ENCODE peak calls at places on chromosomes 2 and 18, in nine cellular contexts. One of them, this sample, is unnamed.

GRCh38 chr18:3333056-3333720 is 71.3 kb downstream of the MYL12B start:
- DNase-seq in AG08396: no peak
- DNase-seq in nucleus accumbens: no peak
- DNase-seq in immature natural killer cell: no peak
- DNase-seq in stimulated activated naive B cell treated with anti-CD40 and anti-IgM and Interleukin-4, amounts not matched to agents 10 μg/mL and 1 μg/mL and 100 μg/mL, for 72 hours: no peak
- DNase-seq in NCI-H1092 treated with DMSO at 0.1 percent for 48 hours: no peak
- DNase-seq in NCI-H345: no peak
- DNase-seq in Calu3: no peak
- DNase-seq in AG10803: no peak
- DNase-seq in this sample: no peak

GRCh38 chr18:31581498-31582197 is 10.0 kb upstream of the TTR start:
- DNase-seq in AG08396: no peak
- DNase-seq in nucleus accumbens: no peak
- DNase-seq in immature natural killer cell: no peak
- DNase-seq in stimulated activated naive B cell treated with anti-CD40 and anti-IgM and Interleukin-4, amounts not matched to agents 10 μg/mL and 1 μg/mL and 100 μg/mL, for 72 hours: no peak
- DNase-seq in NCI-H1092 treated with DMSO at 0.1 percent for 48 hours: no peak
- DNase-seq in NCI-H345: no peak
- DNase-seq in Calu3: no peak
- DNase-seq in AG10803: peak
- DNase-seq in this sample: peak

GRCh38 chr2:71991397-71991796 is 156.3 kb downstream of the CYP26B1 start:
- DNase-seq in AG08396: no peak
- DNase-seq in nucleus accumbens: no peak
- DNase-seq in immature natural killer cell: no peak
- DNase-seq in stimulated activated naive B cell treated with anti-CD40 and anti-IgM and Interleukin-4, amounts not matched to agents 10 μg/mL and 1 μg/mL and 100 μg/mL, for 72 hours: no peak
- DNase-seq in NCI-H1092 treated with DMSO at 0.1 percent for 48 hours: no peak
- DNase-seq in NCI-H345: no peak
- DNase-seq in Calu3: no peak
- DNase-seq in AG10803: no peak
- DNase-seq in this sample: no peak

GRCh38 chr2:187051350-187051749 is 202.4 kb upstream of the ZSWIM2 start:
- DNase-seq in AG08396: no peak
- DNase-seq in nucleus accumbens: no peak
- DNase-seq in immature natural killer cell: no peak
- DNase-seq in stimulated activated naive B cell treated with anti-CD40 and anti-IgM and Interleukin-4, amounts not matched to agents 10 μg/mL and 1 μg/mL and 100 μg/mL, for 72 hours: no peak
- DNase-seq in NCI-H1092 treated with DMSO at 0.1 percent for 48 hours: no peak
- DNase-seq in NCI-H345: no peak
- DNase-seq in Calu3: no peak
- DNase-seq in AG10803: no peak
- DNase-seq in this sample: no peak

GRCh38 chr2:240713928-240714746 is 22.5 kb downstream of the AQP12A start:
- DNase-seq in AG08396: no peak
- DNase-seq in nucleus accumbens: no peak
- DNase-seq in immature natural killer cell: no peak
- DNase-seq in stimulated activated naive B cell treated with anti-CD40 and anti-IgM and Interleukin-4, amounts not matched to agents 10 μg/mL and 1 μg/mL and 100 μg/mL, for 72 hours: no peak
- DNase-seq in NCI-H1092 treated with DMSO at 0.1 percent for 48 hours: no peak
- DNase-seq in NCI-H345: peak
- DNase-seq in Calu3: no peak
- DNase-seq in AG10803: no peak
- DNase-seq in this sample: no peak

GRCh38 chr2:238999290-238999741 is 151.4 kb downstream of the TWIST2 start:
- DNase-seq in AG08396: no peak
- DNase-seq in nucleus accumbens: no peak
- DNase-seq in immature natural killer cell: no peak
- DNase-seq in stimulated activated naive B cell treated with anti-CD40 and anti-IgM and Interleukin-4, amounts not matched to agents 10 μg/mL and 1 μg/mL and 100 μg/mL, for 72 hours: no peak
- DNase-seq in NCI-H1092 treated with DMSO at 0.1 percent for 48 hours: no peak
- DNase-seq in NCI-H345: no peak
- DNase-seq in Calu3: peak
- DNase-seq in AG10803: no peak
- DNase-seq in this sample: no peak

GRCh38 chr2:47274780-47275117 is 119.6 kb upstream of the STPG4 start:
- DNase-seq in AG08396: no peak
- DNase-seq in nucleus accumbens: no peak
- DNase-seq in immature natural killer cell: no peak
- DNase-seq in stimulated activated naive B cell treated with anti-CD40 and anti-IgM and Interleukin-4, amounts not matched to agents 10 μg/mL and 1 μg/mL and 100 μg/mL, for 72 hours: no peak
- DNase-seq in NCI-H1092 treated with DMSO at 0.1 percent for 48 hours: no peak
- DNase-seq in NCI-H345: no peak
- DNase-seq in Calu3: no peak
- DNase-seq in AG10803: no peak
- DNase-seq in this sample: no peak

GRCh38 chr2:171406044-171406443 is 27.7 kb downstream of the METTL8 start:
- DNase-seq in AG08396: no peak
- DNase-seq in nucleus accumbens: no peak
- DNase-seq in immature natural killer cell: no peak
- DNase-seq in stimulated activated naive B cell treated with anti-CD40 and anti-IgM and Interleukin-4, amounts not matched to agents 10 μg/mL and 1 μg/mL and 100 μg/mL, for 72 hours: no peak
- DNase-seq in NCI-H1092 treated with DMSO at 0.1 percent for 48 hours: no peak
- DNase-seq in NCI-H345: no peak
- DNase-seq in Calu3: no peak
- DNase-seq in AG10803: no peak
- DNase-seq in this sample: no peak

GRCh38 chr18:28177828-28178635 is 1.1 kb upstream of the CDH2 start:
- DNase-seq in AG08396: peak
- DNase-seq in nucleus accumbens: peak
- DNase-seq in immature natural killer cell: peak
- DNase-seq in stimulated activated naive B cell treated with anti-CD40 and anti-IgM and Interleukin-4, amounts not matched to agents 10 μg/mL and 1 μg/mL and 100 μg/mL, for 72 hours: no peak
- DNase-seq in NCI-H1092 treated with DMSO at 0.1 percent for 48 hours: peak
- DNase-seq in NCI-H345: peak
- DNase-seq in Calu3: peak
- DNase-seq in AG10803: peak
- DNase-seq in this sample: peak

GRCh38 chr2:64502860-64503259 is 21.3 kb upstream of the AFTPH start:
- DNase-seq in AG08396: no peak
- DNase-seq in nucleus accumbens: no peak
- DNase-seq in immature natural killer cell: no peak
- DNase-seq in stimulated activated naive B cell treated with anti-CD40 and anti-IgM and Interleukin-4, amounts not matched to agents 10 μg/mL and 1 μg/mL and 100 μg/mL, for 72 hours: no peak
- DNase-seq in NCI-H1092 treated with DMSO at 0.1 percent for 48 hours: no peak
- DNase-seq in NCI-H345: no peak
- DNase-seq in Calu3: no peak
- DNase-seq in AG10803: no peak
- DNase-seq in this sample: no peak

GRCh38 chr2:187553908-187554703 is at the start of gene TFPI:
- DNase-seq in AG08396: peak
- DNase-seq in nucleus accumbens: no peak
- DNase-seq in immature natural killer cell: no peak
- DNase-seq in stimulated activated naive B cell treated with anti-CD40 and anti-IgM and Interleukin-4, amounts not matched to agents 10 μg/mL and 1 μg/mL and 100 μg/mL, for 72 hours: no peak
- DNase-seq in NCI-H1092 treated with DMSO at 0.1 percent for 48 hours: no peak
- DNase-seq in NCI-H345: no peak
- DNase-seq in Calu3: peak
- DNase-seq in AG10803: peak
- DNase-seq in this sample: peak

GRCh38 chr2:154740360-154740759 is 41.9 kb downstream of the KCNJ3 start:
- DNase-seq in AG08396: no peak
- DNase-seq in nucleus accumbens: no peak
- DNase-seq in immature natural killer cell: no peak
- DNase-seq in stimulated activated naive B cell treated with anti-CD40 and anti-IgM and Interleukin-4, amounts not matched to agents 10 μg/mL and 1 μg/mL and 100 μg/mL, for 72 hours: no peak
- DNase-seq in NCI-H1092 treated with DMSO at 0.1 percent for 48 hours: peak
- DNase-seq in NCI-H345: no peak
- DNase-seq in Calu3: no peak
- DNase-seq in AG10803: no peak
- DNase-seq in this sample: no peak

GRCh38 chr2:38129987-38130386 is 54.0 kb upstream of the CYP1B1 start:
- DNase-seq in AG08396: no peak
- DNase-seq in nucleus accumbens: no peak
- DNase-seq in immature natural killer cell: no peak
- DNase-seq in stimulated activated naive B cell treated with anti-CD40 and anti-IgM and Interleukin-4, amounts not matched to agents 10 μg/mL and 1 μg/mL and 100 μg/mL, for 72 hours: no peak
- DNase-seq in NCI-H1092 treated with DMSO at 0.1 percent for 48 hours: no peak
- DNase-seq in NCI-H345: no peak
- DNase-seq in Calu3: no peak
- DNase-seq in AG10803: no peak
- DNase-seq in this sample: peak

GRCh38 chr2:130759906-130760753 is 4.8 kb downstream of the AMER3 start:
- DNase-seq in AG08396: no peak
- DNase-seq in nucleus accumbens: no peak
- DNase-seq in immature natural killer cell: no peak
- DNase-seq in stimulated activated naive B cell treated with anti-CD40 and anti-IgM and Interleukin-4, amounts not matched to agents 10 μg/mL and 1 μg/mL and 100 μg/mL, for 72 hours: no peak
- DNase-seq in NCI-H1092 treated with DMSO at 0.1 percent for 48 hours: peak
- DNase-seq in NCI-H345: peak
- DNase-seq in Calu3: no peak
- DNase-seq in AG10803: no peak
- DNase-seq in this sample: peak

GRCh38 chr2:43798300-43798699 is 24.5 kb downstream of the DYNC2LI1 start:
- DNase-seq in AG08396: no peak
- DNase-seq in nucleus accumbens: no peak
- DNase-seq in immature natural killer cell: no peak
- DNase-seq in stimulated activated naive B cell treated with anti-CD40 and anti-IgM and Interleukin-4, amounts not matched to agents 10 μg/mL and 1 μg/mL and 100 μg/mL, for 72 hours: no peak
- DNase-seq in NCI-H1092 treated with DMSO at 0.1 percent for 48 hours: no peak
- DNase-seq in NCI-H345: no peak
- DNase-seq in Calu3: no peak
- DNase-seq in AG10803: no peak
- DNase-seq in this sample: peak

GRCh38 chr18:45522371-45522770 is 92.9 kb upstream of the SLC14A2 start:
- DNase-seq in AG08396: no peak
- DNase-seq in nucleus accumbens: no peak
- DNase-seq in immature natural killer cell: no peak
- DNase-seq in stimulated activated naive B cell treated with anti-CD40 and anti-IgM and Interleukin-4, amounts not matched to agents 10 μg/mL and 1 μg/mL and 100 μg/mL, for 72 hours: no peak
- DNase-seq in NCI-H1092 treated with DMSO at 0.1 percent for 48 hours: no peak
- DNase-seq in NCI-H345: no peak
- DNase-seq in Calu3: no peak
- DNase-seq in AG10803: peak
- DNase-seq in this sample: peak

GRCh38 chr18:25310045-25310444 is 41.9 kb downstream of the ZNF521 start:
- DNase-seq in AG08396: no peak
- DNase-seq in nucleus accumbens: no peak
- DNase-seq in immature natural killer cell: no peak
- DNase-seq in stimulated activated naive B cell treated with anti-CD40 and anti-IgM and Interleukin-4, amounts not matched to agents 10 μg/mL and 1 μg/mL and 100 μg/mL, for 72 hours: no peak
- DNase-seq in NCI-H1092 treated with DMSO at 0.1 percent for 48 hours: no peak
- DNase-seq in NCI-H345: no peak
- DNase-seq in Calu3: no peak
- DNase-seq in AG10803: peak
- DNase-seq in this sample: peak

GRCh38 chr2:148876190-148876588 is 1.2 kb downstream of the KIF5C start:
- DNase-seq in AG08396: no peak
- DNase-seq in nucleus accumbens: no peak
- DNase-seq in immature natural killer cell: no peak
- DNase-seq in stimulated activated naive B cell treated with anti-CD40 and anti-IgM and Interleukin-4, amounts not matched to agents 10 μg/mL and 1 μg/mL and 100 μg/mL, for 72 hours: no peak
- DNase-seq in NCI-H1092 treated with DMSO at 0.1 percent for 48 hours: peak
- DNase-seq in NCI-H345: peak
- DNase-seq in Calu3: no peak
- DNase-seq in AG10803: no peak
- DNase-seq in this sample: no peak

GRCh38 chr2:127138281-127138680 is 31.3 kb upstream of the BIN1 start:
- DNase-seq in AG08396: no peak
- DNase-seq in nucleus accumbens: no peak
- DNase-seq in immature natural killer cell: no peak
- DNase-seq in stimulated activated naive B cell treated with anti-CD40 and anti-IgM and Interleukin-4, amounts not matched to agents 10 μg/mL and 1 μg/mL and 100 μg/mL, for 72 hours: no peak
- DNase-seq in NCI-H1092 treated with DMSO at 0.1 percent for 48 hours: no peak
- DNase-seq in NCI-H345: no peak
- DNase-seq in Calu3: no peak
- DNase-seq in AG10803: no peak
- DNase-seq in this sample: no peak

GRCh38 chr2:152098033-152098797 is 629 bp downstream of the CACNB4 start:
- DNase-seq in AG08396: peak
- DNase-seq in nucleus accumbens: no peak
- DNase-seq in immature natural killer cell: peak
- DNase-seq in stimulated activated naive B cell treated with anti-CD40 and anti-IgM and Interleukin-4, amounts not matched to agents 10 μg/mL and 1 μg/mL and 100 μg/mL, for 72 hours: no peak
- DNase-seq in NCI-H1092 treated with DMSO at 0.1 percent for 48 hours: no peak
- DNase-seq in NCI-H345: no peak
- DNase-seq in Calu3: peak
- DNase-seq in AG10803: no peak
- DNase-seq in this sample: peak

GRCh38 chr2:16429002-16429401 is 236.6 kb downstream of the CYRIA start:
- DNase-seq in AG08396: no peak
- DNase-seq in nucleus accumbens: no peak
- DNase-seq in immature natural killer cell: no peak
- DNase-seq in stimulated activated naive B cell treated with anti-CD40 and anti-IgM and Interleukin-4, amounts not matched to agents 10 μg/mL and 1 μg/mL and 100 μg/mL, for 72 hours: no peak
- DNase-seq in NCI-H1092 treated with DMSO at 0.1 percent for 48 hours: no peak
- DNase-seq in NCI-H345: no peak
- DNase-seq in Calu3: no peak
- DNase-seq in AG10803: no peak
- DNase-seq in this sample: no peak

GRCh38 chr18:73980289-73980979 is 167.2 kb downstream of the FBXO15 start:
- DNase-seq in AG08396: no peak
- DNase-seq in nucleus accumbens: no peak
- DNase-seq in immature natural killer cell: no peak
- DNase-seq in stimulated activated naive B cell treated with anti-CD40 and anti-IgM and Interleukin-4, amounts not matched to agents 10 μg/mL and 1 μg/mL and 100 μg/mL, for 72 hours: no peak
- DNase-seq in NCI-H1092 treated with DMSO at 0.1 percent for 48 hours: peak
- DNase-seq in NCI-H345: no peak
- DNase-seq in Calu3: peak
- DNase-seq in AG10803: peak
- DNase-seq in this sample: peak

GRCh38 chr18:23250893-23251656 is 115.8 kb downstream of the CABLES1 start:
- DNase-seq in AG08396: no peak
- DNase-seq in nucleus accumbens: no peak
- DNase-seq in immature natural killer cell: no peak
- DNase-seq in stimulated activated naive B cell treated with anti-CD40 and anti-IgM and Interleukin-4, amounts not matched to agents 10 μg/mL and 1 μg/mL and 100 μg/mL, for 72 hours: no peak
- DNase-seq in NCI-H1092 treated with DMSO at 0.1 percent for 48 hours: no peak
- DNase-seq in NCI-H345: no peak
- DNase-seq in Calu3: no peak
- DNase-seq in AG10803: peak
- DNase-seq in this sample: peak

GRCh38 chr2:223528036-223528435 is 74.1 kb downstream of the SCG2 start:
- DNase-seq in AG08396: no peak
- DNase-seq in nucleus accumbens: no peak
- DNase-seq in immature natural killer cell: no peak
- DNase-seq in stimulated activated naive B cell treated with anti-CD40 and anti-IgM and Interleukin-4, amounts not matched to agents 10 μg/mL and 1 μg/mL and 100 μg/mL, for 72 hours: no peak
- DNase-seq in NCI-H1092 treated with DMSO at 0.1 percent for 48 hours: no peak
- DNase-seq in NCI-H345: no peak
- DNase-seq in Calu3: no peak
- DNase-seq in AG10803: peak
- DNase-seq in this sample: peak

GRCh38 chr2:44959855-44960254 is 18.4 kb downstream of the SIX3 start:
- DNase-seq in AG08396: no peak
- DNase-seq in nucleus accumbens: no peak
- DNase-seq in immature natural killer cell: no peak
- DNase-seq in stimulated activated naive B cell treated with anti-CD40 and anti-IgM and Interleukin-4, amounts not matched to agents 10 μg/mL and 1 μg/mL and 100 μg/mL, for 72 hours: no peak
- DNase-seq in NCI-H1092 treated with DMSO at 0.1 percent for 48 hours: no peak
- DNase-seq in NCI-H345: no peak
- DNase-seq in Calu3: no peak
- DNase-seq in AG10803: no peak
- DNase-seq in this sample: peak

GRCh38 chr2:100008960-100009359 is 133.4 kb downstream of the AFF3 start:
- DNase-seq in AG08396: peak
- DNase-seq in nucleus accumbens: no peak
- DNase-seq in immature natural killer cell: no peak
- DNase-seq in stimulated activated naive B cell treated with anti-CD40 and anti-IgM and Interleukin-4, amounts not matched to agents 10 μg/mL and 1 μg/mL and 100 μg/mL, for 72 hours: no peak
- DNase-seq in NCI-H1092 treated with DMSO at 0.1 percent for 48 hours: no peak
- DNase-seq in NCI-H345: no peak
- DNase-seq in Calu3: no peak
- DNase-seq in AG10803: peak
- DNase-seq in this sample: peak